ENCODE peak calls at places on chromosomes 6 and 20, in four cellular contexts. One of them, this sample, is unnamed.

GRCh38 chr6:80639243-80639642 is 532.8 kb downstream of the BCKDHB start:
- DNase-seq in HEK293T: no peak
- DNase-seq in K562: no peak
- DNase-seq in HepG2: no peak
- DNase-seq in this sample: no peak

GRCh38 chr6:132007474-132008190 is 56.5 kb upstream of the CCN2 start:
- DNase-seq in HEK293T: no peak
- DNase-seq in HepG2: peak
- DNase-seq in K562: no peak
- DNase-seq in this sample: no peak

GRCh38 chr20:44115762-44116644 is 71.0 kb downstream of the JPH2 start:
- DNase-seq in HEK293T: no peak
- DNase-seq in HepG2: no peak
- DNase-seq in K562: no peak
- DNase-seq in this sample: no peak

GRCh38 chr6:28336284-28337024 is 506 bp upstream of the ZSCAN31 start:
- DNase-seq in HepG2: peak
- DNase-seq in HEK293T: no peak
- DNase-seq in K562: peak
- DNase-seq in this sample: peak

GRCh38 chr20:49693435-49694171 is 20.1 kb downstream of the B4GALT5 start:
- DNase-seq in HepG2: no peak
- DNase-seq in HEK293T: no peak
- DNase-seq in K562: no peak
- DNase-seq in this sample: no peak

GRCh38 chr6:2865270-2866182 is 23.9 kb upstream of the SERPINB1 start:
- DNase-seq in K562: no peak
- DNase-seq in HepG2: peak
- DNase-seq in HEK293T: no peak
- DNase-seq in this sample: no peak

GRCh38 chr6:14088600-14089168 is 28.9 kb upstream of the CD83 start:
- DNase-seq in HEK293T: no peak
- DNase-seq in HepG2: no peak
- DNase-seq in K562: no peak
- DNase-seq in this sample: no peak

GRCh38 chr6:35435075-35435837 is 16.9 kb upstream of the FANCE start:
- DNase-seq in K562: no peak
- DNase-seq in HEK293T: no peak
- DNase-seq in HepG2: no peak
- DNase-seq in this sample: no peak

GRCh38 chr6:124987291-124987690 is 25.1 kb downstream of the RNF217 start:
- DNase-seq in HEK293T: no peak
- DNase-seq in HepG2: no peak
- DNase-seq in K562: no peak
- DNase-seq in this sample: no peak

GRCh38 chr6:124984668-124985338 is 22.6 kb downstream of the RNF217 start:
- DNase-seq in HEK293T: no peak
- DNase-seq in K562: no peak
- DNase-seq in HepG2: no peak
- DNase-seq in this sample: no peak

GRCh38 chr6:124986146-124986545 is 23.9 kb downstream of the RNF217 start:
- DNase-seq in K562: no peak
- DNase-seq in HEK293T: no peak
- DNase-seq in HepG2: no peak
- DNase-seq in this sample: no peak

GRCh38 chr6:124982669-124983068 is 20.4 kb downstream of the RNF217 start:
- DNase-seq in HepG2: no peak
- DNase-seq in HEK293T: no peak
- DNase-seq in K562: no peak
- DNase-seq in this sample: no peak

DNA sequence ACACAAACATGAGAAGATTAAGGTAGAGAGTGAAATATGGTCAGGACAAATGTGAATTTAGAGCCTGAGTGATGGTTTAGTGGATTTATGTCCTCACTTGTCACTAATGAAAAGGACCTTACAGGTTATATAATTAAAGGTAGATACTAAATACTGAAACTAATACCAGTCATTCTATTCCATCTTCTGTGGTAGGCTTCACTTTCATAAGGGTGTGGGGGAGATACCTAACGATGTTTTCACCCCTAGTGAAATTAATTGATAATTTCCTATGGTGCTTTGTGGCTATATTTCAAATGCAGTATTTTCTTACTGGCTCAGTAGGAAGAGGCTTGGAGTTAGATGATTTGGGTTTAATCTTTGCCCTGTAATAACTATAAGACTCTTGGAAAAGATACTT is 21.1 kb downstream of the RNF217 start:
- DNase-seq in K562: no peak
- DNase-seq in HEK293T: no peak
- DNase-seq in HepG2: no peak
- DNase-seq in this sample: no peak
- TF ChIP-seq FOXK2 in K562: no peak
- TF ChIP-seq FOXK2 in HEK293T: no peak
- TF ChIP-seq FOXK2 in HepG2: no peak
- TF ChIP-seq FOXK2 in this sample: no peak

GRCh38 chr6:153511896-153512496 is 380.9 kb upstream of the RGS17 start:
- DNase-seq in K562: peak
- DNase-seq in HepG2: peak
- DNase-seq in HEK293T: peak
- DNase-seq in this sample: no peak
- TF ChIP-seq FOXK2 in K562: no peak
- TF ChIP-seq FOXK2 in HepG2: no peak
- TF ChIP-seq FOXK2 in HEK293T: no peak
- TF ChIP-seq FOXK2 in this sample: no peak

GRCh38 chr20:5168582-5169396 is 42.0 kb downstream of the CDS2 start:
- DNase-seq in K562: no peak
- DNase-seq in HEK293T: no peak
- DNase-seq in HepG2: no peak
- DNase-seq in this sample: no peak

GRCh38 chr20:5160882-5161281 is 34.1 kb downstream of the CDS2 start:
- DNase-seq in HEK293T: no peak
- DNase-seq in K562: no peak
- DNase-seq in HepG2: no peak
- DNase-seq in this sample: no peak

GRCh38 chr20:5161536-5162164 is 34.8 kb downstream of the CDS2 start:
- DNase-seq in HepG2: no peak
- DNase-seq in K562: no peak
- DNase-seq in HEK293T: no peak
- DNase-seq in this sample: no peak

GRCh38 chr20:5159928-5160327 is 33.1 kb downstream of the CDS2 start:
- DNase-seq in HEK293T: no peak
- DNase-seq in K562: no peak
- DNase-seq in HepG2: no peak
- DNase-seq in this sample: no peak

DNA sequence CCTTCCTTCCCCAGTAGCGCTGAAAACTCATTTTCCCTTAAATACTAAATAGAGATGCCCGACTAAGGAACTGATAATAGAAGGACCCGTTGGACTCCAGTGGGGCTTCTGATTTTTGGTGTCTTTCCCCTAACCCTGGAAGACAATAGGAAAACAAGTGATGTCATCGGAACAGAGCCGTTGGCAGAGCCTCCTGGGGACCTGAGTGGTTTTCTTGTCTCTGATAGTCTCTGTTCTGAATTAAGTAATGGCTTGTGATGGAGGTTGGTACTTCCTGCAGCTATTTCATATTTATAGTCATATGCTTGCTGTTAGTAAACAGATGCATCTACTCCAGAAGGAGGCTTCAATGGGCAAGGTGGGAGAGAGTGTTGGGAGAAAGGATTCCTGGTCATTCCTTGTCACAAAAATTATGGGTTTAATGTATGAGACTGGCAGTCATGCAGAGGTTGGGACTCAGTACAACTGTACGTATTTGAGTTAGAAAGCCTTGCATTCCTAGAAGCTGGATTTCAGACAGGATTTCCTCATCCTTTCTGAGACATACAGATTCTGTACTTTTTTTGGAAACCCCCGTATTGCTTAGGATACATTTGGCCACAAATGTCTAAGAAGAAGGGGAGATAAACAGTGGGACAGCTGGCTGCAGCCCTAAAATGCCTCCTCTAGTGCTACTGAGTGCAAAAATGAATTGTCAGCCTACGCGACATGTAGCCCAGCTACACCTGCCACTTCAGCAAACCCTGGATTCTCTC is 38.0 kb downstream of the CDS2 start:
- DNase-seq in K562: no peak
- DNase-seq in HepG2: no peak
- DNase-seq in HEK293T: no peak
- DNase-seq in this sample: no peak
- TF ChIP-seq FOXK2 in K562: no peak
- TF ChIP-seq FOXK2 in HepG2: no peak
- TF ChIP-seq FOXK2 in HEK293T: no peak
- TF ChIP-seq FOXK2 in this sample: no peak

GRCh38 chr20:62831361-62831788 is 14.5 kb downstream of the COL9A3 start:
- DNase-seq in HepG2: no peak
- DNase-seq in K562: no peak
- DNase-seq in HEK293T: no peak
- DNase-seq in this sample: no peak
- TF ChIP-seq FOXK2 in HepG2: no peak
- TF ChIP-seq FOXK2 in K562: no peak
- TF ChIP-seq FOXK2 in HEK293T: no peak
- TF ChIP-seq FOXK2 in this sample: no peak

DNA sequence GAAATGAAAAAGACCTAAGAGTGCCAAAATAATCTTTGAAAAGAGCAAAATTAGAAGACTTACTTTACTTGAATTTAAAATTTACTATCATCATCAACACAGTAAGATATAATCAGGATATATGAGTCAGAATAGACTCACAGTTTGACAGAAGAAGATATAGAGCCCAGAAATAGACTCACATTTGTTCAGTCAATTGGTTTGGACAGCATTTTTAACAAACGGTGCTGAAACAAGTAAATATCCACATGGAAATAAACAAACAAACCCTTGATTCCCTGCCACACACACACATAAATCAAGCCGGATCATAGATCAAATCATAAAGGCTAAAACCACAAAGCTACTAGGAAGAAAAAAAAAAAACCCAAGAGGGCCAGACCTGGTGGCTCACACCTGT is 291.1 kb downstream of the ADGRG6 start:
- DNase-seq in K562: no peak
- DNase-seq in HEK293T: no peak
- DNase-seq in HepG2: no peak
- DNase-seq in this sample: no peak
- TF ChIP-seq FOXK2 in K562: no peak
- TF ChIP-seq FOXK2 in HEK293T: no peak
- TF ChIP-seq FOXK2 in HepG2: no peak
- TF ChIP-seq FOXK2 in this sample: no peak

GRCh38 chr20:32577023-32577422 is 8.1 kb downstream of the NOL4L start:
- DNase-seq in K562: no peak
- DNase-seq in HEK293T: no peak
- DNase-seq in HepG2: no peak
- DNase-seq in this sample: no peak

GRCh38 chr20:32578840-32579239 is 6.3 kb downstream of the NOL4L start:
- DNase-seq in K562: no peak
- DNase-seq in HepG2: no peak
- DNase-seq in HEK293T: no peak
- DNase-seq in this sample: no peak

GRCh38 chr20:32575805-32576204 is 9.3 kb downstream of the NOL4L start:
- DNase-seq in HepG2: no peak
- DNase-seq in HEK293T: no peak
- DNase-seq in K562: no peak
- DNase-seq in this sample: no peak

GRCh38 chr20:32576560-32576959 is 8.6 kb downstream of the NOL4L start:
- DNase-seq in HEK293T: no peak
- DNase-seq in HepG2: no peak
- DNase-seq in K562: no peak
- DNase-seq in this sample: no peak

GRCh38 chr20:32577657-32578056 is 7.5 kb downstream of the NOL4L start:
- DNase-seq in HEK293T: no peak
- DNase-seq in K562: no peak
- DNase-seq in HepG2: no peak
- DNase-seq in this sample: no peak
- TF ChIP-seq FOXK2 in HEK293T: no peak
- TF ChIP-seq FOXK2 in K562: no peak
- TF ChIP-seq FOXK2 in HepG2: no peak
- TF ChIP-seq FOXK2 in this sample: no peak

GRCh38 chr6:32954983-32955802 is 2.3 kb upstream of the HLA-DMA start:
- DNase-seq in K562: no peak
- DNase-seq in HepG2: peak
- DNase-seq in HEK293T: peak
- DNase-seq in this sample: no peak
- TF ChIP-seq FOXK2 in K562: no peak
- TF ChIP-seq FOXK2 in HepG2: no peak
- TF ChIP-seq FOXK2 in HEK293T: no peak
- TF ChIP-seq FOXK2 in this sample: no peak

DNA sequence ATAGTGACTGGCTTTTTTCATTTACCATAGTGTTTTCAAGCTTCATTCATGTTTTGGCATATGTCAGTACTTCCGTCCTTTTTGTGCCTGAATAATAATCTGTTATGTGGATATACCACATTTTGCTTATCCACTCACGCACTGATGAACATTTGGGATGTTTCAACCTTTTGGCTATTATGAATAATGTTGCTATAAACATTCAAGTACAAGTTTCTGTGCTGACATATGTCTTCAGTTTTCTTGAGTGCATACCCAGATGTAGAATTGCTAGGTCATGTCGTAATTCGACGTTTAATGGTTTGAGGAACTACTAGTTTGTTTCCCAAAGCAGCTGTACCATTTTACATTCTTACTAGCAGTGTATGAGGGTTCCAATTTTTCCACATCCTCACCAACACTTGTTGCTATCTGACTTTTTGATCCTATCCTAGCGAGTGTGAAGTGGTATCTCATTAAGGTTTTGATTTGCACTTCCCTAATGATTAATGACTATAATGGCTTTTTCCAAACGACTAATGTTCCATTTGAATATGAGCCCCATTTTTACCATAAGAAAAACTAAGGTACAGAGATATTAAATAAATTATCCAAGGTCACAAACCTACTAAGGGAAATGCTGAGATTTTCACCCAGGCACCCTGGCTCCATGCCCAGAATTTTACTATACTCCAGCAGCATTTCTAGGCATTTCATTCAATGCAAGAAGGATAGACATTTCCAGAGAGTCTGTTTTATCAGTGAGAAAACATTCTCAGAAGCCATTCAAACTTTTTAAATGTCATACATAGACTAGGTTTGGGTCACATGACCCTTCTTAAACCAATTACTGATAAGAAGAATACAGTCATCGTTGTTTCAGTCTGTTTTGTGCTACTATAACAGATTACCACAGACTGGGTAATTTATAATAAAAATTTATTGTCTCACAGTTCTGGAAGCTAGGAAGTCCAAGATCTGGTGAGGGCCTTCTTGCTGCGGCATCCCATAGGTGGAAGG is 71.1 kb upstream of the RUNX2 start:
- DNase-seq in HepG2: no peak
- DNase-seq in K562: no peak
- DNase-seq in HEK293T: no peak
- DNase-seq in this sample: no peak
- TF ChIP-seq FOXK2 in HepG2: no peak
- TF ChIP-seq FOXK2 in K562: no peak
- TF ChIP-seq FOXK2 in HEK293T: no peak
- TF ChIP-seq FOXK2 in this sample: no peak

This sample was measured in GM12878.